ENCODE peak calls at places on chromosomes 2 and 18, in eight cellular contexts. W is lower lobe of right lung; J is fibroblast of pulmonary artery; Z is mammary epithelial cell; I is CD4-positive, alpha-beta T cell; O is neural progenitor cell; V is fibroblast of mammary gland; Q is upper lobe of left lung. U is an unnamed sample.

GRCh38 chr2:148338544-148338943 is 306.0 kb upstream of the EPC2 start:
- DNase-seq in V (peak; percentile 84), J (peak; percentile 72), Z (peak; percentile 69), Q (no peak), W (no peak), I (no peak), O (no peak), U (no peak)

GRCh38 chr2:208240641-208241209 is 14.1 kb downstream of the IDH1 start:
- DNase-seq in W (no peak), Q (no peak), J (no peak), Z (no peak), I (no peak), V (no peak), O (no peak), U (no peak)

GRCh38 chr2:13725945-13726344 is 906.6 kb upstream of the LRATD1 start:
- DNase-seq in J (no peak), I (no peak), V (no peak), W (no peak), Q (no peak), Z (no peak), O (no peak), U (no peak)

GRCh38 chr18:77062518-77063003 is 70.0 kb downstream of the MBP start:
- DNase-seq in Q (no peak), Z (no peak), J (peak; percentile 96), O (no peak), V (peak; percentile 46), I (peak; percentile 71), W (no peak), U (no peak)

GRCh38 chr18:36511791-36512352 is 214.4 kb downstream of the FHOD3 start:
- DNase-seq in J (peak; percentile 69), Z (no peak), O (no peak), I (no peak), W (no peak), V (peak; percentile 25), Q (no peak), U (no peak)

GRCh38 chr2:28161466-28161865 is 231.2 kb upstream of the FOSL2 start:
- DNase-seq in W (no peak), J (peak; percentile 18), O (no peak), Z (peak; percentile 69), I (no peak), Q (no peak), V (peak; percentile 81), U (no peak)

GRCh38 chr2:46167406-46167805 is 129.8 kb upstream of the EPAS1 start:
- DNase-seq in Z (peak; percentile 62), O (no peak), W (no peak), V (no peak), I (no peak), Q (no peak), J (no peak), U (no peak)

GRCh38 chr2:120418174-120418787 is 72.3 kb downstream of the INHBB start:
- DNase-seq in V (no peak), W (peak; percentile 28), Z (no peak), I (no peak), O (no peak), Q (no peak), J (no peak), U (peak; percentile 64)

GRCh38 chr2:55236992-55237543 is 4.6 kb downstream of the RPS27A start:
- DNase-seq in O (no peak), Q (no peak), W (no peak), Z (no peak), V (no peak), J (no peak), I (no peak), U (no peak)

GRCh38 chr2:108855194-108855593 is 68.6 kb downstream of the CCDC138 start:
- DNase-seq in I (no peak), Z (peak; percentile 37), W (no peak), V (peak; percentile 7), J (peak; percentile 18), O (no peak), Q (no peak), U (no peak)

GRCh38 chr2:168118733-168119518 is 128.5 kb downstream of the STK39 start:
- DNase-seq in O (peak; percentile 90), V (peak; percentile 78), J (peak; percentile 87), W (no peak), I (no peak), Q (no peak), Z (peak; percentile 41), U (no peak)

GRCh38 chr2:174617713-174618112 is 20.1 kb upstream of the WIPF1 start:
- DNase-seq in Q (no peak), O (no peak), J (no peak), I (no peak), W (no peak), V (no peak), Z (no peak), U (no peak)

GRCh38 chr2:226891780-226892590 is 56.1 kb downstream of the RHBDD1 start:
- DNase-seq in V (peak; percentile 93), Q (no peak), J (peak; percentile 61), O (no peak), Z (peak; percentile 35), I (no peak), W (no peak), U (no peak)

GRCh38 chr2:9467687-9468086 is 6.7 kb upstream of the IAH1 start:
- DNase-seq in V (no peak), O (no peak), J (no peak), I (no peak), W (peak; percentile 77), Z (no peak), Q (peak; percentile 50), U (no peak)

GRCh38 chr18:48405971-48406370 is 3.2 kb downstream of the ZBTB7C start:
- DNase-seq in W (no peak), J (no peak), O (no peak), Z (no peak), Q (peak; percentile 36), V (no peak), I (no peak), U (no peak)

DNA sequence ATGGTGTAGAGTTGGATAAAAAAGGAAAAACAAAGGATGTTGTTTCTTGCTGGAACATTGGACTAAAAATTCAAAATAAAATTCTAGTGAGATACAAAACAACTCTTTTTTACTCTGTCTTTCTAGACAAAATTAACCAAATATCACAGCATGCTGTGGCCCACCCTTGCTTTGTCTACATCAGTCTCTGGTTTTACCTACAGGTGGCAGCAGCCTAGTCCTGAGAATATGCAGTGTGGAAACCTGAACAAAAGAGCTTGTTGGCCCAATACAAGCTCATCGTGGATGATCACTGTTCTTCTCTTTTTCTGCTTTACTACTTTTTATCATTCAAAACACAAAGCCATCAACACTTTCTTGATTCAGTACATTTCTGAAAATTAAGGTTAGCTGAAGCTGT is 210.4 kb downstream of the CDH19 start:
- DNase-seq in J (no peak), W (no peak), V (no peak), I (no peak), Q (no peak), O (no peak), Z (no peak), U (no peak)
- TF ChIP-seq CTCF in J (no peak), W (no peak), V (no peak), I (no peak), Q (no peak), O (peak; percentile 13), Z (no peak), U (no peak)

DNA sequence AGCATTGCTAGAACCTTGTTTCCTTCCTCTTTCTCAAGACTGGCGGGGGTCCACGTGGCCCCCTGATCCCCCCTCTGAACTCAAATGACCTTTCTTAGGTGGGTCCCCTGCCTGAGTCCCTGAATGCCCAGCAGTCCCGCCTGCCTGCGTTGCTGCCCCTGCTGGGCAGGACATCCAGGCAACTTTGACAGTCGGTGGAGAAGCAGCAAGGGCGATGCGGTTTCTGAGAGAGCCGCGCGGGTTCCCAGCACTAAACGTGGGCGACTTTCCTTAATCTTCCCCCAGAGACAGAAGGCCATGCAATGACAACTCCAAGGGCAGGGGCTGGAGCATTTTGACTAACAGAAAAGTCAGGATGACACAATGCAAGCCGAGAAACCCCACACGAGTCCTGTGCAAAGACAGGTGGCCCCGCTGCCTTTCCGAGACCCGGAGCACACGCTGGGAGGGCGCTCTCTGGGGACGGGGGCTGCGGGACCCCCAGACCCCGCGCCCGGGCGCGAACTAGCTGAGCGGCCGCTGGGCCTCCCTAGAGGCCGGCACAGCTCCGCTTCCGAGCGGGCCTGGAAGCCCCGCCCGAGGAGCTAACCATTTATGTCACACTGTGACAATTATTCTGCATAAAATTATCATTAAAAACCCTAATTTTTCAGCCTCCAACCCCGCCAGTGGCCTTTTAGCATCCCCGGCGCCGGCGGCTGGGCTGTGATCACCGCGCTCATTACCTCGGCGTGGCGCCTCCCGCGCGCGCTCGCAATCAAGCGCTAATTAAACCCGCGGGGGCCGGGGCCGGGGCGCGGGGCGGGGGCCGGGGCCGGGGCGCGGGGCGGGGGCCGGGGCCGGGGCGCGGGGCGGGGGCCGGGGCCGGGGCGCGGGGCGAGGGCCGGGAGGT is 27.4 kb downstream of the ASB18 start:
- DNase-seq in J (no peak), W (no peak), V (no peak), Z (no peak), Q (peak; percentile 77), O (peak; percentile 33), I (no peak), U (peak; percentile 67)
- TF ChIP-seq CTCF in J (no peak), W (no peak), V (no peak), Z (no peak), Q (no peak), O (no peak), I (no peak), U (peak; percentile 29)

DNA sequence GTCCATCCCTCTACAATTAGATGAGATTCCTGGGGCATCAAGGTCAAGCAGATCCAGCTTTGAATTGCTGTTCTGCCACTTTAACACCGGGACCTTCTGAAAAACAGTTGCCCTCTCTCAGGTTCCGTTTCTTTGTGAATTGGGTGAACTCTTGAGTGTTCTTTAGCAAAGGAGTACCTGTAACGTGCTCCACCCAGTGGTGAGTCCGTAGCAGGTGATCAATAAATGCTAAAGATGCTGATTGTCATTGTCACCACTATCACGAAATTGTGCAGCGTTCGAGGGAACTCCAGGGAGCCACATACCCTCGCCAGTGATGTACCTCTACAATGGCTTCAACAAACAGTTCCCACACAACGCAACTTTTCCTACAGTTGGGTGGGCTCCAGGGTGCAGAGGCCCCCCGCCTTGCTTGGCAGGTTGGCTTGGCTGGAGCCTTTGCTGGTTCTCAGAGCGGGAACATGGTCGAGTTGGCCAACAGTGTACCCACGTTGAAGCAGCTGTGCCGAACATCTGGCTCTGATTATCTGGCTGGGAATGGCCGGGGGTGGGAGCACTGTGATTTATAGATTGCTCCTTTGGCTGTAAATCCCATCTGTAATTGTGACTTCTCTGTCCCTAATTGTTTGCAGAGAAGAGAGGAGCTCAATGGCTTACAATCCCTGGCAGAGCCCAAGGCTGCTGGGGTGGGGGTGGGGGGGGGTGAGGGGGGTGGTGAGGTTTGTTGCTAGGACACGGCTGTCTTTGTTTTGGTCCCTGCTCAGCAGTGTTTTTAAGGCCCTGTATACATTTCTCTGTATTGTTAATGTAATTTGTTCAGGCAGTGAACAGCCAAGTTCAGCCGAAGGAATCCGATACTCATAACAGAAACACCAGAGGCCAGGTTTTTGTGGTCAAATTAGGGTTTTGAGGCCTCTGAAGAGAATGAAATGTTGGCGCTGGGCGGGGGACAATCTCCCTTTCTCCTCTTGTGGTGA is 82.2 kb downstream of the TCF7L1 start:
- DNase-seq in J (peak; percentile 62), I (no peak), Q (peak; percentile 25), W (no peak), O (peak; percentile 79), V (peak; percentile 86), Z (peak; percentile 55), U (peak; percentile 77)
- TF ChIP-seq CTCF in J (no peak), I (no peak), Q (no peak), W (no peak), O (peak; percentile 36), V (no peak), Z (peak; percentile 11), U (peak; percentile 44)

DNA sequence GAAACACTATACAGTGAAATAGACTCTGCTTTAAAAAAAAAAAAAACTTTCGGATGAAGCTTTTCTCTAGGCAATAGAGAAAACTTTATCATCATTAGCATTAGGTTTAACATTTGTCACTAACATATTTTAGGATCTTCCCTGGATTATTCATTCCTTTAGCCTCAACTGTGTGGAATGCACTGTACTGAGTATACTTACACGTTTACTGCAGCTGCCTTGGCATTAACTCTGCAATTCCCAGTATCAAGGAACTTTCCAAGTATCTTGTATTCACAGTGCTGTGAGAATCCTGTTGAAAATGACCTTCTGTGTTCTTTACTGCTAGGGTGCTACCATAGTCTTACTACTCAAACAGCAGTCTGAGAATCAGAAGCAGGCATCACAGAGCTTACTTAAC is 328.2 kb upstream of the COL3A1 start:
- DNase-seq in Q (no peak), V (peak; percentile 62), O (no peak), J (no peak), I (no peak), W (no peak), Z (no peak), U (no peak)
- TF ChIP-seq CTCF in Q (no peak), V (no peak), O (no peak), J (no peak), I (no peak), W (no peak), Z (no peak), U (no peak)

U was measured in type B pancreatic cell.